ENCODE peak calls at places on chromosome 9, in seven cellular contexts. M is neuronal stem cell, U is IMR-90, R is mesenchymal stem cell, I is H1, D is mesendoderm, C is trophoblast cell. Z is an unnamed sample.

GRCh38 chr9:74770508-74771261 is 117.0 kb downstream of the TRPM6 start:
- DNase-seq in D (peak; percentile 83), I (peak; percentile 62), R (peak; percentile 49), M (no peak), C (peak; percentile 26), U (no peak), Z (peak; percentile 91)

GRCh38 chr9:121328476-121328875 is 41.6 kb downstream of the STOM start:
- DNase-seq in I (no peak), U (no peak), C (no peak), M (no peak), R (no peak), D (no peak), Z (no peak)

GRCh38 chr9:31745886-31746285 is 638.6 kb upstream of the ACO1 start:
- DNase-seq in R (no peak), I (no peak), M (no peak), C (no peak), D (no peak), U (no peak), Z (no peak)

GRCh38 chr9:72855890-72856523 is 96.8 kb downstream of the ALDH1A1 start:
- DNase-seq in U (no peak), M (no peak), C (no peak), D (peak; percentile 38), R (no peak), I (no peak), Z (no peak)

GRCh38 chr9:80147866-80148265 is 576.1 kb downstream of the TLE4 start:
- DNase-seq in R (no peak), D (no peak), C (no peak), I (no peak), M (no peak), U (no peak), Z (no peak)

GRCh38 chr9:109317979-109318671 is 2.7 kb downstream of the EPB41L4B start:
- DNase-seq in M (no peak), C (no peak), R (no peak), U (no peak), D (peak; percentile 72), I (peak; percentile 44), Z (peak; percentile 72)

GRCh38 chr9:37761511-37761910 is 7.9 kb downstream of the TRMT10B start:
- DNase-seq in U (peak; percentile 88), R (peak; percentile 56), D (no peak), C (peak; percentile 47), M (no peak), I (no peak), Z (no peak)

GRCh38 chr9:91328186-91328585 is 33.5 kb downstream of the AUH start:
- DNase-seq in U (peak; percentile 40), I (no peak), M (no peak), R (no peak), C (peak; percentile 37), D (no peak), Z (no peak)

GRCh38 chr9:88300556-88300955 is 87.7 kb upstream of the SPIN1 start:
- DNase-seq in U (no peak), M (no peak), C (no peak), I (no peak), D (no peak), R (no peak), Z (no peak)

GRCh38 chr9:7067169-7067568 is 309.4 kb downstream of the KDM4C start:
- DNase-seq in D (no peak), R (no peak), U (no peak), I (no peak), C (no peak), M (no peak), Z (no peak)

GRCh38 chr9:134664446-134664845 is 22.8 kb downstream of the COL5A1 start:
- DNase-seq in D (no peak), C (no peak), U (no peak), M (no peak), I (no peak), R (no peak), Z (no peak)

GRCh38 chr9:95721132-95721531 is 154.4 kb upstream of the ERCC6L2 start:
- DNase-seq in U (no peak), D (no peak), R (no peak), M (no peak), C (no peak), I (no peak), Z (no peak)

GRCh38 chr9:135296783-135297715 is 182.5 kb upstream of the PPP1R26 start:
- DNase-seq in I (no peak), C (no peak), U (no peak), M (no peak), R (no peak), D (no peak), Z (peak; percentile 26)

GRCh38 chr9:34690983-34691382 is at the start of gene CCL19:
- DNase-seq in U (no peak), R (no peak), C (no peak), I (no peak), M (no peak), D (no peak), Z (no peak)

GRCh38 chr9:121954477-121955175 is 138.5 kb downstream of the TTLL11 start:
- DNase-seq in C (no peak), D (no peak), U (peak; percentile 78), R (peak; percentile 76), I (no peak), M (no peak), Z (no peak)

GRCh38 chr9:70519912-70520724 is 105.7 kb upstream of the KLF9 start:
- DNase-seq in C (no peak), D (no peak), I (no peak), M (no peak), R (no peak), U (no peak), Z (no peak)

GRCh38 chr9:77514886-77515711 is 133.0 kb downstream of the GNA14 start:
- DNase-seq in M (no peak), I (no peak), R (peak; percentile 78), U (no peak), D (no peak), C (no peak), Z (no peak)

GRCh38 chr9:77507212-77507961 is 140.7 kb downstream of the GNA14 start:
- DNase-seq in M (no peak), U (no peak), D (no peak), R (no peak), C (no peak), I (no peak), Z (no peak)

GRCh38 chr9:77513457-77513856 is 134.7 kb downstream of the GNA14 start:
- DNase-seq in C (no peak), R (no peak), U (no peak), D (no peak), M (no peak), I (no peak), Z (no peak)

GRCh38 chr9:77512876-77513275 is 135.2 kb downstream of the GNA14 start:
- DNase-seq in R (peak; percentile 31), D (no peak), M (no peak), U (no peak), C (no peak), I (no peak), Z (no peak)

DNA sequence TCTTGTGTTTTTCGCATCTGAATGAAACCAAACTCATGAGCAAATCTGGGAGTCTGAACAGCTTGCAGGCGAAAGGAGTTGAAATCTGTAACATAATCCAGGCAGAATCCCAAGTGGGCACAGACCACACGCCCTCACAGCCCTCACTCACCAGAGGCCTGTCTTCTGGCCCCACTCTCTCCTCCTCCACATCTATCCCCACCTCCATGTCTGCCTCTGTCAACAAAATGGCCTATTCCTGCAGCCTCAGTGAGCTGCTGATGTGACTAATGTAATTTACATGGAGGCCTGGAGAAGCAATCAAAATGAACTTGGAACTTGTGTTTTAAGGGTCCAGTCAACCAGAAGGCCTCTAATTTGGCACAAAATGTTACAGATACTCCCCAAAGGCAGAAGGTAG is 136.6 kb downstream of the GNA14 start:
- DNase-seq in R (no peak), U (no peak), M (no peak), I (no peak), C (no peak), D (no peak), Z (no peak)
- H2BK120ac ChIP-seq in R (no peak overlapping the region), U (no peak overlapping the region), M (no peak overlapping the region), I (no peak overlapping the region), C (no peak overlapping the region), D (no peak overlapping the region), Z (no peak overlapping the region)

GRCh38 chr9:105281272-105281671 is 36.8 kb downstream of the SLC44A1 start:
- DNase-seq in R (no peak), M (no peak), D (no peak), I (no peak), U (no peak), C (no peak), Z (no peak)
- H2BK5ac ChIP-seq in R (no peak overlapping the region), M (no peak overlapping the region), D (no peak overlapping the region), I (no peak overlapping the region), U (no peak overlapping the region), C (no peak overlapping the region), Z (no peak overlapping the region)

DNA sequence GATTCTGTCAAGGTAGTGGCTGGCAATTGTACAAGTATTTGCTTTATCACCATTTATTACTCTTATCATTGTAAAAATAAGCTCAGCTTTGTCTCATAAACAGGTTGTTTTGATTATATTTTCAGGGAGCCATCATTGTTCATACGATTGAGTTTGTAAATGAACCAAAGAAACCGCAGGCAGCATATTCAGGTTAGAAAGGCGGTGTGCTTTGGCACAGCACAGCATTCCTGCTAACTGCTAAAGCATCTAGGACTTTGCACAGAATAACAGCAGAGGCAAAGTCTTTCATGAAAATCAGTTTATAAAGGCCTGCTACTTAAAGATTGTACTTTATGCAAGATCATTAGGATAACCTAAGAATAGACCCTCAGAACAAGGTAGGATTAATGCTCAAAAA is 281.5 kb upstream of the SLC24A2 start:
- DNase-seq in R (no peak), U (no peak), D (no peak), I (no peak), M (no peak), C (no peak), Z (no peak)
- H4K8ac ChIP-seq in R (no peak overlapping the region), U (no peak overlapping the region), D (no peak overlapping the region), I (no peak overlapping the region), M (no peak overlapping the region), C (no peak overlapping the region), Z (no peak overlapping the region)

GRCh38 chr9:113644321-113644720 is 180.8 kb downstream of the RGS3 start:
- DNase-seq in D (no peak), U (no peak), C (no peak), M (no peak), R (no peak), I (no peak), Z (no peak)

GRCh38 chr9:113646946-113647914 is 183.7 kb downstream of the RGS3 start:
- DNase-seq in I (no peak), M (no peak), C (no peak), U (no peak), R (no peak), D (no peak), Z (no peak)

GRCh38 chr9:113645224-113645971 is 181.9 kb downstream of the RGS3 start:
- DNase-seq in M (no peak), I (no peak), C (no peak), D (no peak), R (no peak), U (no peak), Z (peak; percentile 30)

GRCh38 chr9:113646491-113646890 is 183.0 kb downstream of the RGS3 start:
- DNase-seq in D (no peak), M (no peak), U (no peak), I (no peak), R (no peak), C (no peak), Z (no peak)

DNA sequence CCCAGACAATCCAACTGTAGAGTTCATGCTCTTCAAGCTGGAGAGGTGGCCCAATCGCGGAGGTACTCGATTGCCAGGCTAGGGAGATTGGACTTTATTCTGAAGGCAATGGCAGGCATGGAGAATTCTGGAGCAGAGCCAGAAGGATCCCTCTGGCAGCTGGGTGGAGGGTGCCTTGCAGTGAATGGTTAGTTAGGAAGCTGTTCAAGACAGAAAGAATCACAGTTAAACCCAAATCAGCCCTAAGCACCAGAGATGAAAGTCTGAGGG is 182.4 kb downstream of the RGS3 start:
- DNase-seq in C (no peak), U (no peak), D (no peak), M (no peak), R (no peak), I (no peak), Z (peak; percentile 12)
- H2BK120ac ChIP-seq in C (no peak overlapping the region), U (no peak overlapping the region), D (no peak overlapping the region), M (peak overlapping the region; percentile 47), R (no peak overlapping the region), I (no peak overlapping the region), Z (no peak overlapping the region)